ENCODE peak calls at places on chromosomes 2 and 18, in four cellular contexts. V, I, Q and Z are unnamed samples.

GRCh38 chr2:46679761-46680160 is 200.4 kb downstream of the TMEM247 start:
- DNase-seq in V (no peak), I (no peak), Q (no peak), Z (no peak)

GRCh38 chr2:170143045-170143717 is 34.8 kb upstream of the MYO3B start:
- DNase-seq in V (no peak), I (no peak), Q (no peak), Z (no peak)

GRCh38 chr2:207341816-207342215 is 176.1 kb upstream of the KLF7 start:
- DNase-seq in V (no peak), I (no peak), Q (no peak), Z (no peak)

GRCh38 chr2:196750977-196751631 is 48.4 kb downstream of the GTF3C3 start:
- DNase-seq in V (peak), I (peak), Q (peak), Z (no peak)

GRCh38 chr2:239024226-239024625 is 176.3 kb downstream of the TWIST2 start:
- DNase-seq in V (no peak), I (no peak), Q (no peak), Z (peak)

GRCh38 chr18:26656401-26656943 is 108.1 kb upstream of the KCTD1 start:
- DNase-seq in V (peak), I (no peak), Q (no peak), Z (no peak)

GRCh38 chr2:207765960-207766582 is 3.6 kb downstream of the FZD5 start:
- DNase-seq in V (no peak), I (no peak), Q (no peak), Z (no peak)

GRCh38 chr2:104434363-104434792 is 419.5 kb upstream of the POU3F3 start:
- DNase-seq in V (peak), I (peak), Q (no peak), Z (no peak)

GRCh38 chr2:231803739-231804138 is 17.5 kb downstream of the COPS7B start:
- DNase-seq in V (no peak), I (no peak), Q (no peak), Z (no peak)

GRCh38 chr2:11009866-11010265 is 98.1 kb downstream of the KCNF1 start:
- DNase-seq in V (no peak), I (no peak), Q (no peak), Z (no peak)

GRCh38 chr2:223230352-223230751 is 178.4 kb downstream of the KCNE4 start:
- DNase-seq in V (no peak), I (no peak), Q (no peak), Z (no peak)

GRCh38 chr18:48667276-48668254 is 128.7 kb downstream of the CTIF start:
- DNase-seq in V (peak), I (no peak), Q (no peak), Z (no peak)

GRCh38 chr2:70553584-70554337 is at the start of gene TGFA:
- DNase-seq in V (peak), I (peak), Q (peak), Z (peak)
- TF ChIP-seq POLR2AphosphoS5 in V (no peak), I (peak), Q (peak), Z (no peak)

GRCh38 chr2:240585681-240586197 is 795 bp upstream of the CAPN10 start:
- DNase-seq in V (peak), I (no peak), Q (no peak), Z (peak)

GRCh38 chr2:240585101-240585500 is 1.4 kb upstream of the CAPN10 start:
- DNase-seq in V (no peak), I (no peak), Q (no peak), Z (peak)

GRCh38 chr2:240583774-240584173 is 2.8 kb upstream of the CAPN10 start:
- DNase-seq in V (no peak), I (no peak), Q (no peak), Z (no peak)

GRCh38 chr2:240582781-240583180 is 3.8 kb upstream of the CAPN10 start:
- DNase-seq in V (no peak), I (no peak), Q (no peak), Z (no peak)

GRCh38 chr2:240584486-240585031 is 2.0 kb upstream of the CAPN10 start:
- DNase-seq in V (no peak), I (no peak), Q (no peak), Z (no peak)
- H3K4me3 ChIP-seq in V (peak), I (peak), Q (peak), Z (no peak)

DNA sequence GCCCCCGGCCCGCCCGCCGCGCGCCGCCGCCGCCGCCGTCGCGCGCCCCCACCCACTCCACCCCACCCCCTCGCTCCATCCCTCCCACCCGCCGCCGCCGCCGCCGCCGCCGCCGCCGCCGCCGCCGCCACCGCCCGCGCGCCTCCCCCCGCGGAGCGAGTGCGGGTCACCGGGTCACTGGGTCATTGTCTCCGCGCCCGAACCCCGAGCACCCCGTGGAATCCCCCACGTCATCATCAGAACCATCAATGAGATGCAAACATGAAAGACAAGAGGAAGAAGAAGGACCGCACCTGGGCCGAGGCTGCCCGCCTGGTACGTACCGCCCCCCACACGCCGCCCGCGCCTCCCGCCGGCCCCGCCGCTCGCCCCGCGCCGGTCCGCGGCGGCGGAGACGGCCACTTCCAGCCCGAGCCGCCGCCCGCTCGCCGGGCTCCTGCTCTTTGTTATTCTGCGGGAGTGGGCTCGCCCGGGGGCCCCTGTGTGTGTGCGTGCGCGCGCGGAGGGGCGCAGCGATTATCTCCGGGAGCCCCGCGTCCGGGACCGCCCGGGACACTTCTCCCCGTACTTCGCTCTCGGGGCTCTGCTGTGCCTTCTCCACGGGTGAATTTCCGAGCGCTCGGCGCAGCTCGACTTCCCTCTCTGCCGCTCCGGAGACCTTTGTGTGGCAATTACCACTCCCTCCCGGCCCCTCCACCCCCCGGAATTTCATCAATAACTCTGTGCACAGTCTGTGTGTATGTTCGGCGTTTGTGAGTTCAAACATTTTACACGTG is 540 bp downstream of the ASXL3 start:
- DNase-seq in V (no peak), I (peak), Q (no peak), Z (peak)
- TF ChIP-seq POLR2AphosphoS5 in V (no peak), I (no peak), Q (no peak), Z (no peak)

GRCh38 chr18:2146754-2147153 is 424.6 kb downstream of the METTL4 start:
- DNase-seq in V (no peak), I (no peak), Q (no peak), Z (no peak)

GRCh38 chr18:2147424-2147823 is 423.9 kb downstream of the METTL4 start:
- DNase-seq in V (no peak), I (no peak), Q (no peak), Z (no peak)

GRCh38 chr18:2139676-2140075 is 431.6 kb downstream of the METTL4 start:
- DNase-seq in V (no peak), I (no peak), Q (no peak), Z (no peak)

GRCh38 chr18:2146092-2146491 is 425.2 kb downstream of the METTL4 start:
- DNase-seq in V (no peak), I (no peak), Q (no peak), Z (no peak)

DNA sequence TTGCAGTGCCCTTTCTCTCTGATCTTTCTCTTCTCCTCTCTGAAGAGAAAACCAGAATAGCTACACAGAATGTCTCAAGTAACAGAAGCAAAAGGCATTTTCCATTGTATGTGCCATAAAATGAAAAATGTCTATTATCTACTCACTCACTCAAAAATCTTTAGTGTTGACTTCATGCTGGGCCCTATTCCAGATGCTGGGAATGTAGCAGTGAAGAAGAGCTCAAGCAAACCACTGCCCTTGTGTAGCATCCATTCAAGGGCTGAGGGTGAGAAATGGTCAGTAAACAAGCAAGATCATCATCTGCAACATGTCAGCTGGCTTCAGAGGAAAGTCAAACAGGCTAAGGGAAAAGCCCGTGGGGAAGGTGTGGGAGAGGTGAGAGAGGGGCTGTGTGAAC is 427.6 kb downstream of the METTL4 start:
- DNase-seq in V (no peak), I (no peak), Q (no peak), Z (no peak)
- H3K4me3 ChIP-seq in V (no peak), I (no peak), Q (no peak), Z (no peak)

GRCh38 chr2:85523062-85523905 is 15.7 kb upstream of the MAT2A start:
- DNase-seq in V (no peak), I (peak), Q (no peak), Z (no peak)
- TF ChIP-seq POLR2AphosphoS5 in V (no peak), I (no peak), Q (no peak), Z (no peak)

DNA sequence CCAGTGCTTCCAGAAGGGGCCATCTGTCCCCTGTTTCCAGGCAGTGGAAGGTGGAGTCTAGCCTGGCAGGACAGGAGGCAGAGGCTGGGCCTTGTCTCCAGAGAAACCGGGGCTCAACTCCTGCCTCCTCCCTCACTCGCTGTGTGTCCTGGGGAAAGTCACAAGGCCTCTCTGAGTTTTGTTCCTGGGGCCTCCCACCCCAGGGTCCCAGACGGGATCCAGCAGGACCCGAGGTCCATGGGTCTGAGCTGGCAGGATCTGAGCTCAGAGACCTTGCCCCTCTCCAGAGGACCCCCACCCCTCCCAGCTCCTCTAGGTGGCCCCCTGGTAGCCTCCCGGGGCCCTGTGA is 72.2 kb upstream of the TAF1B start:
- DNase-seq in V (no peak), I (no peak), Q (no peak), Z (no peak)
- H3K4me3 ChIP-seq in V (no peak), I (no peak), Q (no peak), Z (no peak)

GRCh38 chr2:114294814-114295213 is 147.6 kb upstream of the DPP10 start:
- DNase-seq in V (no peak), I (no peak), Q (no peak), Z (no peak)
- TF ChIP-seq POLR2AphosphoS5 in V (no peak), I (no peak), Q (no peak), Z (no peak)

GRCh38 chr2:217941886-217942728 is 60.7 kb downstream of the TNS1 start:
- DNase-seq in V (no peak), I (no peak), Q (no peak), Z (no peak)

GRCh38 chr2:217944923-217945322 is 57.9 kb downstream of the TNS1 start:
- DNase-seq in V (no peak), I (no peak), Q (no peak), Z (peak)

GRCh38 chr2:217942731-217943335 is 60.0 kb downstream of the TNS1 start:
- DNase-seq in V (no peak), I (no peak), Q (no peak), Z (no peak)

GRCh38 chr2:217944366-217944765 is 58.4 kb downstream of the TNS1 start:
- DNase-seq in V (no peak), I (no peak), Q (no peak), Z (no peak)

GRCh38 chr2:217943379-217944321 is 59.1 kb downstream of the TNS1 start:
- DNase-seq in V (peak), I (peak), Q (peak), Z (peak)
- H3K4me3 ChIP-seq in V (peak), I (peak), Q (no peak), Z (peak)

DNA sequence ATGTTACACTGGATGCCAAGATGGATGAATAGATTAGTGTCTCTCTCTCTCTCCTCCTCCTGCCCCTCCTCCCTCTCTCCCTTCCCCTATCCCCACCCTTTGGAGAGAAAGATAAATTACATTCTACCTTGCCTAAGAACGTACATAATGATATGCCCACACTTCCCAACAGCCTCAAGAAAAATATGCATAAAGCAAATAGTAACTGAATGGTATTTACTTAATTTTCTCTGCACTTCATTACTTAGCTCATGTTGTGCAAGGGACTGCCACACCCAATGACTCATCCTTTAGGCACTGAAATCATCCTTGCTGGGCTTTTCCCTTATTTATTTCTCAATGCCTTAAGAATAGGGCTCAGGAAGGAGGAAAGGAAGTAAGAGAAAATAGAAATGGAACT is 137.3 kb upstream of the PID1 start:
- DNase-seq in V (no peak), I (peak), Q (peak), Z (peak)
- TF ChIP-seq POLR2AphosphoS5 in V (no peak), I (peak), Q (peak), Z (peak)

GRCh38 chr2:54373855-54374254 is 82.3 kb upstream of the SPTBN1 start:
- DNase-seq in V (no peak), I (no peak), Q (no peak), Z (no peak)

GRCh38 chr2:54374965-54375364 is 81.2 kb upstream of the SPTBN1 start:
- DNase-seq in V (no peak), I (no peak), Q (no peak), Z (no peak)

GRCh38 chr2:54371461-54372065 is 84.6 kb upstream of the SPTBN1 start:
- DNase-seq in V (no peak), I (no peak), Q (no peak), Z (no peak)

GRCh38 chr2:54370405-54371104 is 85.6 kb upstream of the SPTBN1 start:
- DNase-seq in V (no peak), I (no peak), Q (no peak), Z (no peak)

GRCh38 chr2:54372361-54372760 is 83.8 kb upstream of the SPTBN1 start:
- DNase-seq in V (no peak), I (no peak), Q (no peak), Z (no peak)
- H3K4me3 ChIP-seq in V (no peak), I (no peak), Q (no peak), Z (no peak)